ENCODE peak calls at places on chromosomes 13 and 19, in eight cellular contexts. K is H1; L is testis; Q is endodermal cell; W is CD8-positive, alpha-beta memory T cell; J is small intestine; R is body of pancreas; N is adrenal gland. U is an unnamed sample. For H3K4me1, the result is how much of the 10 kb centered on the place peaks cover.

GRCh38 chr19:11881151-11881800 is 6.3 kb upstream of the ZNF69 start:
- DNase-seq in R (peak), J (peak), Q (peak), K (peak), N (peak), W (peak), L (peak), U (peak)

GRCh38 chr13:113053801-113054604 is 51.6 kb upstream of the F7 start:
- DNase-seq in Q (no peak), W (no peak), N (no peak), R (no peak), L (no peak), K (no peak), J (no peak), U (no peak)

GRCh38 chr19:21256722-21257121 is 72.5 kb downstream of the ZNF708 start:
- DNase-seq in W (no peak), L (peak), R (no peak), Q (peak), J (no peak), K (peak), N (peak), U (no peak)

GRCh38 chr13:100563779-100564178 is 24.8 kb downstream of the GGACT start:
- DNase-seq in R (no peak), Q (peak), J (no peak), N (no peak), W (no peak), L (no peak), K (no peak), U (no peak)

GRCh38 chr13:111275995-111276618 is 44.3 kb upstream of the TEX29 start:
- DNase-seq in L (no peak), N (no peak), W (no peak), J (no peak), R (no peak), Q (no peak), K (no peak), U (no peak)

GRCh38 chr13:100550433-100550832 is 38.2 kb downstream of the GGACT start:
- DNase-seq in K (no peak), R (no peak), Q (peak), L (peak), J (no peak), W (no peak), N (no peak), U (peak)

GRCh38 chr13:52452470-52452869 is 2.0 kb upstream of the VPS36 start:
- DNase-seq in Q (no peak), W (no peak), K (no peak), R (no peak), J (no peak), L (no peak), N (no peak), U (no peak)

GRCh38 chr13:66265446-66265845 is 964.7 kb downstream of the PCDH9 start:
- DNase-seq in Q (no peak), N (no peak), L (no peak), K (no peak), W (no peak), J (no peak), R (no peak), U (no peak)

GRCh38 chr13:112840472-112841302 is 128.3 kb upstream of the MCF2L start:
- DNase-seq in N (no peak), Q (no peak), K (no peak), R (no peak), J (no peak), L (no peak), W (no peak), U (no peak)

GRCh38 chr13:29523199-29523931 is 72.1 kb downstream of the SLC7A1 start:
- DNase-seq in Q (no peak), W (no peak), R (no peak), N (no peak), J (no peak), L (no peak), K (no peak), U (no peak)

GRCh38 chr13:92967923-92968322 is 258.7 kb upstream of the GPC6 start:
- DNase-seq in W (no peak), L (no peak), Q (peak), N (no peak), K (no peak), R (no peak), J (no peak), U (no peak)

GRCh38 chr13:112545866-112546265 is 42.1 kb downstream of the TUBGCP3 start:
- DNase-seq in J (no peak), L (no peak), Q (no peak), K (no peak), R (no peak), W (no peak), N (no peak), U (no peak)

GRCh38 chr19:55766466-55766865 is 2.5 kb upstream of the RFPL4AL1 start:
- DNase-seq in L (no peak), N (no peak), R (no peak), W (no peak), Q (no peak), J (no peak), K (no peak), U (no peak)

GRCh38 chr13:113835461-113836274 is 28.2 kb downstream of the GAS6 start:
- DNase-seq in K (no peak), Q (no peak), R (no peak), L (no peak), W (no peak), J (no peak), N (peak), U (no peak)

GRCh38 chr13:68897331-68897730 is 1210.3 kb upstream of the ATXN8OS start:
- DNase-seq in Q (peak), K (no peak), J (no peak), N (no peak), R (no peak), W (no peak), L (no peak), U (no peak)

GRCh38 chr19:15321739-15322138 is 10.6 kb downstream of the BRD4 start:
- DNase-seq in W (no peak), K (no peak), R (no peak), J (no peak), N (no peak), L (no peak), Q (no peak), U (no peak)
- H3K4me1 ChIP-seq in W (half or more), K (under half), R (half or more), J (half or more), N (half or more), L (half or more), Q (under half), U (under half)

DNA sequence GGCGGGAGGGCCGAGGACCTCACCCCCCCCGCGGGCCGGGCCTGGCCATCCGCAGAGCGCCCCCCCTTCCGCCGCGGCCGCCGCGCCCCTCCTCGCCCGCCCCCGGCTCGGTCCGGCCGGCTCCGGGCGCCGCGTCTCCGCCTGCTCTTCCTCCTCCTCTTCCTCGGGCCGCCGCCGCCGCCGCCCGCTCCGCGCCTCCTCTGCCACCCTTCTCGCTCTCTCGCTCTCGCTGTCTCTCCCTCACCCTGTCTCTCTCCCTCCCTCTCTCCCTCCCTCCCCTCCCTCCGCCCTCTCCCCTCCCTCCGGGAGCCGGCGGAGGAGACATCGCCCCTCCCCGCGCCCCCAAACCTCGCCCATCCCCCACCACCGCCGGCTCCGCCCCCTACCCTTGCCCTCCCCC is at the start of gene SHANK1:
- DNase-seq in J (no peak), W (no peak), N (no peak), Q (peak), R (no peak), L (no peak), K (no peak), U (no peak)
- H3K4me3 ChIP-seq in J (no peak), W (no peak), N (peak), Q (no peak), R (no peak), L (peak), K (peak), U (peak)

GRCh38 chr19:1259206-1259872 is 9.8 kb upstream of the CIRBP start:
- DNase-seq in J (peak), L (no peak), N (peak), R (peak), W (peak), Q (peak), K (no peak), U (peak)

GRCh38 chr19:1257475-1258160 is 9.2 kb downstream of the MIDN start:
- DNase-seq in W (no peak), Q (no peak), L (no peak), N (no peak), R (no peak), K (no peak), J (no peak), U (no peak)

GRCh38 chr19:1259873-1260748 is 9.0 kb upstream of the CIRBP start:
- DNase-seq in L (no peak), R (no peak), W (peak), K (no peak), J (peak), Q (no peak), N (no peak), U (no peak)

GRCh38 chr19:1258161-1258492 is 9.7 kb downstream of the MIDN start:
- DNase-seq in J (no peak), N (no peak), L (no peak), Q (no peak), W (no peak), R (no peak), K (no peak), U (no peak)

GRCh38 chr19:1258707-1259205 is 10.4 kb downstream of the MIDN start:
- DNase-seq in Q (no peak), J (no peak), N (no peak), R (no peak), L (no peak), W (no peak), K (no peak), U (no peak)
- H3K4me1 ChIP-seq in Q (under half), J (under half), N (half or more), R (half or more), L (half or more), W (half or more), K (under half), U (half or more)

GRCh38 chr19:35722461-35722860 is 4.7 kb downstream of the KMT2B start:
- DNase-seq in Q (no peak), J (no peak), R (no peak), N (no peak), L (no peak), K (no peak), W (no peak), U (no peak)

GRCh38 chr19:35721374-35721773 is 3.6 kb downstream of the KMT2B start:
- DNase-seq in Q (no peak), N (no peak), L (no peak), K (no peak), J (no peak), R (no peak), W (no peak), U (no peak)

GRCh38 chr19:35719402-35720162 is 1.8 kb downstream of the KMT2B start:
- DNase-seq in L (no peak), N (no peak), R (no peak), K (no peak), J (no peak), Q (no peak), W (no peak), U (no peak)

GRCh38 chr19:35720163-35720524 is 2.3 kb downstream of the KMT2B start:
- DNase-seq in J (no peak), K (no peak), W (no peak), Q (no peak), R (no peak), N (no peak), L (no peak), U (no peak)

GRCh38 chr19:35720648-35721047 is 2.8 kb downstream of the KMT2B start:
- DNase-seq in R (no peak), K (no peak), Q (no peak), J (no peak), W (no peak), N (no peak), L (no peak), U (no peak)
- H3K4me3 ChIP-seq in R (no peak), K (no peak), Q (no peak), J (no peak), W (no peak), N (no peak), L (no peak), U (no peak)

GRCh38 chr13:39350461-39350881 is 252.5 kb downstream of the LHFPL6 start:
- DNase-seq in K (no peak), L (no peak), Q (no peak), J (peak), R (no peak), W (no peak), N (no peak), U (no peak)

GRCh38 chr13:39353988-39354387 is 249.0 kb downstream of the LHFPL6 start:
- DNase-seq in W (no peak), Q (no peak), R (no peak), N (no peak), L (no peak), J (no peak), K (no peak), U (no peak)

GRCh38 chr13:39349391-39349790 is 253.6 kb downstream of the LHFPL6 start:
- DNase-seq in Q (no peak), K (no peak), J (no peak), L (no peak), N (no peak), R (no peak), W (no peak), U (no peak)

DNA sequence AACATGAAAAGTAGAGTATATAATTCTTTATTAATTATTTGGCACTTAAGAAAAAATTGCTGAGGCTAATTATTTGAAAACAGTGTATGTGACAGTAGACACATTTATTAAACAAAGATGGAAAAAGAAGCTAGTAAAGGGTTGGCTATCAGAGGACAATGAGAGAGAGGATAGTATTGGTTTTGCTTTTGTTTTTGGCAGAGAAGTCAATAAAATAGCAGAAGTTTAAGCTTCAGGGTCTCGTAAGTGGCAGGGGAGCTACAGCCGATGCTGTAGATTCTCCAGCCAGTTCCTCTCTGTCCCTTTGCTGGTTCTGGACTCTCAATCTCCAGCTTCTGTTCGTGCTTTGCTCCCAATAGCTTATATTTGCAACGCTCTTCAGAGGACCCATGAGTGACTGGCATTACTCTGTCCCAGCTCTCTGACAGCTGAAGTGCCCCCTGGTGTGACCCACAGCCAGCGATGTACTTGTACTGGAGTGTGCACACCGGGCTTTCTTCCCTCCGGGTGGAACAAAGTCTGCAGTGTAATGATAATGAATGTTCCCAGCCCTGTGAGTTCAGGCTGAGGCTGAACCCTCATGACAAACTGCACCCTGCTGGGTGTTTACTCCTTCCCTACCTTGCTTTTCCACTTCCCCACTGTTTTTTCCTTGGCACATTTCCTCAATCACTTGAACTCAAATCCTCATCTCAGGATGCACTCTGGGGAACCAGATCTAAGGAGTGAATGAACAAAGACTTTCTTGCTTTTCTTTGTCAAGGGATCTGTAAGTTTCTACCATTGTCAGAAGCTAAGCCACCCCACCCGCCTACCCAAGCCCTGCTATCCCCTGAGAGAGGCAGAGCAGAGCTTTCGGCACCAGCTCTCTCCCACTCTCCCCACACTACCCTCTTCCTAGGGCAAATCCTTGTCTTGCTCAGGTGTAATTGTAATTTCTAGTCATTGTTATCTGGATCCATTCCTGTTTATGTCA is 254.8 kb downstream of the LHFPL6 start:
- DNase-seq in J (peak), K (peak), W (no peak), R (no peak), L (no peak), Q (peak), N (no peak), U (no peak)
- H3K4me1 ChIP-seq in J (under half), K (under half), W (under half), R (under half), L (under half), Q (under half), N (under half), U (under half)

GRCh38 chr19:46718934-46719551 is 2.1 kb upstream of the PRKD2 start:
- DNase-seq in K (no peak), Q (peak), J (no peak), L (no peak), W (no peak), R (no peak), N (no peak), U (no peak)

GRCh38 chr19:46718157-46718933 is 1.4 kb upstream of the PRKD2 start:
- DNase-seq in J (peak), W (peak), R (no peak), N (no peak), K (no peak), L (no peak), Q (peak), U (no peak)

GRCh38 chr19:46720516-46721239 is 3.8 kb upstream of the PRKD2 start:
- DNase-seq in L (no peak), R (no peak), K (no peak), W (no peak), J (no peak), N (no peak), Q (no peak), U (no peak)

GRCh38 chr19:46721269-46722003 is 4.5 kb upstream of the PRKD2 start:
- DNase-seq in K (no peak), L (no peak), Q (peak), R (no peak), N (no peak), J (no peak), W (no peak), U (no peak)

GRCh38 chr19:46719629-46720515 is 3.0 kb upstream of the PRKD2 start:
- DNase-seq in W (no peak), R (no peak), K (no peak), L (no peak), N (no peak), Q (no peak), J (no peak), U (no peak)
- H3K4me3 ChIP-seq in W (no peak), R (no peak), K (no peak), L (no peak), N (no peak), Q (no peak), J (no peak), U (no peak)

GRCh38 chr13:40345149-40345514 is 321.3 kb downstream of the FOXO1 start:
- DNase-seq in N (no peak), J (no peak), K (no peak), R (no peak), W (no peak), L (no peak), Q (no peak), U (no peak)
- H3K4me1 ChIP-seq in N (under half), J (under half), K (under half), R (under half), W (under half), L (under half), Q (under half), U (under half)

DNA sequence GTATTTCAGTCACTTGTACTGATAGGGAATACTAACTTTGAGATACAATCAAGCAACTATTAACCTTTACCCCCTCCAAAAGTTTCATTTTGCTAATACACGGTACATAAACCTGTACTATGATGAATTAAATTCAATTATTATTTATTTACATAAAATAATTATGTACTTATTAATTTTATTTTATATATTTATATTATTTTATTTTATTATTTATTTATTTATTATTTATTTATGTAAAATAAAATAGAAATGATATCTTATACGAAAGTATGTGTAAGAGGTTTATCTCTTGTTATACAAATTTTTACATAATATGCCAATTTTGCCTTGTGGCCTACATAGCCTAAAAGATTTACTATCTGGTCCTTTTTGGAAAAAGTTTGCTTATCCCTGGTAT is 564.3 kb downstream of the SLITRK5 start:
- DNase-seq in N (no peak), Q (no peak), R (no peak), K (no peak), L (no peak), J (no peak), W (no peak), U (no peak)
- H3K4me3 ChIP-seq in N (no peak), Q (no peak), R (no peak), K (no peak), L (no peak), J (no peak), W (no peak), U (no peak)

DNA sequence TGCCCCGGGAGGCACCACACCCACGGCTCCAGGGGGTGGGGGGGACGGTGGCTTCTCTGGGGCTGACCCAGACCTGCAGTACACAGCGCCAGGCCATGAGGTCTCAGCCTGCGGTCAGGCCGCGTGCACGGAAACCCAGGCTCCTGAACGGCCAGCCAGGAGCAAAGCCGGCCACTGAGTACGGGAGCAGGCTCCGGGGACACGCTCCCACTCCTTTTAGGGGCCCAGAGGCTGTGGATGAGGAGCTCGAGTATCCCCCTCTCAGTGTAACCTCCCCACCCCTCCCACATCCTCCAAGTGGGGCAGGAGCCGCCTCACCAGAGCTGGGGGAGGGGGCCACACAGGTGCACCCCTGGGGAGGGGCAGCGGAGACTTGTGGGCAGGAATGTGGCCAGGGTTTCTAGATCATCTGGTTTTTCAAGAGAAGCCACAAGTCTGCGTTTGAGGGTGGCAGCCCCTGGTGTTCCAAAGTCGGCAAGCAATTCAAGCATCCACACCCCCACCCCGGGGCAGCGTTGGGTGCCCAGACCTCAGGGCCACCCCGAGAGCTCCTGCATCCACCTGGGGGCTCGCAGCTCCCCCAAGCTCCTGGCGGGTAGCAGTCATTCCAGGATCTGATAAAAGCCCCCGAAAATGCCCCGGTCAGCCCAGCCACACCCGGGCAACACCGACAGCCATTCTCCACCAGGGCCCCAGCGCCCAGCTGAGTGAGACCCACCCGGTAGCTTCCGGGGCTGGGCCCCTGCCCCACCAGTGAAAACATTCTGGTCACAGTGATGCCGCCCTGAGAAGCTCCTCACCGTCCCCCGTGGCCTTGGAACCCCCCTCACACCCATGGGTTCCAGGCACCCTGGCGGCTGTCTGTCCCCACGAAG is 6.1 kb downstream of the SBNO2 start:
- DNase-seq in J (no peak), N (peak), R (no peak), K (no peak), W (no peak), Q (no peak), L (peak), U (no peak)
- H3K4me1 ChIP-seq in J (under half), N (half or more), R (half or more), K (under half), W (under half), Q (under half), L (half or more), U (under half)